ENCODE peak calls at places on chromosomes 16 and 17, in nine cellular contexts. N is Caco-2, A is IMR-90, Y is mucosa of descending colon, Q is hepatocyte, V is AG09309, F is ovary, Z is PC-3, C is colonic mucosa. H is an unnamed sample.

GRCh38 chr16:54937673-54938350 is 7.1 kb downstream of the IRX5 start:
- DNase-seq in N (no peak), A (no peak), Y (no peak), Q (no peak), V (no peak), F (no peak), Z (no peak), C (no peak), H (no peak)

GRCh38 chr16:70253291-70254094 is 1.8 kb upstream of the EXOSC6 start:
- DNase-seq in N (peak; percentile 72), A (peak; percentile 36), Y (no peak), Q (peak; percentile 56), V (no peak), F (no peak), Z (peak; percentile 53), C (peak; percentile 46), H (no peak)

GRCh38 chr16:23160082-23160481 is 10.8 kb upstream of the USP31 start:
- DNase-seq in N (no peak), A (no peak), Y (no peak), Q (no peak), V (no peak), F (no peak), Z (no peak), C (no peak), H (no peak)

GRCh38 chr16:30958164-30959083 is 870 bp downstream of the SETD1A start:
- DNase-seq in N (peak; percentile 80), A (peak; percentile 43), Y (no peak), Q (peak; percentile 80), V (no peak), F (no peak), Z (peak; percentile 29), C (peak; percentile 35), H (peak; percentile 63)

GRCh38 chr16:81376880-81377279 is 62.1 kb downstream of the GAN start:
- DNase-seq in N (no peak), A (no peak), Y (no peak), Q (no peak), V (no peak), F (no peak), Z (peak; percentile 63), C (no peak), H (no peak)

GRCh38 chr17:56960596-56961538 is at the start of gene COIL:
- DNase-seq in N (peak; percentile 94), A (peak; percentile 89), Y (peak; percentile 95), Q (peak; percentile 93), V (peak; percentile 61), F (peak; percentile 92), Z (peak; percentile 98), C (peak; percentile 96), H (peak; percentile 93)

GRCh38 chr16:15775209-15775608 is 81.6 kb downstream of the MYH11 start:
- DNase-seq in N (no peak), A (peak; percentile 58), Y (no peak), Q (no peak), V (no peak), F (no peak), Z (peak; percentile 33), C (no peak), H (no peak)

GRCh38 chr16:50428742-50429141 is 60.0 kb upstream of the BRD7 start:
- DNase-seq in N (no peak), A (no peak), Y (no peak), Q (no peak), V (no peak), F (no peak), Z (no peak), C (no peak), H (no peak)

GRCh38 chr16:24776486-24777220 is 47.2 kb downstream of the TNRC6A start:
- DNase-seq in N (no peak), A (peak; percentile 33), Y (no peak), Q (no peak), V (peak; percentile 5), F (no peak), Z (no peak), C (no peak), H (no peak)

GRCh38 chr17:65537845-65538678 is 23.4 kb downstream of the AXIN2 start:
- DNase-seq in N (no peak), A (no peak), Y (peak; percentile 40), Q (no peak), V (no peak), F (no peak), Z (no peak), C (no peak), H (no peak)

GRCh38 chr16:85798901-85799496 is 345 bp downstream of the EMC8 start:
- DNase-seq in N (peak; percentile 61), A (peak; percentile 28), Y (peak; percentile 64), Q (peak; percentile 50), V (no peak), F (peak; percentile 43), Z (no peak), C (peak; percentile 29), H (peak; percentile 34)
- TF ChIP-seq CTCF in N (no peak), A (peak; percentile 14), Y (no peak), Q (no peak), V (no peak), F (no peak), Z (no peak), C (no peak), H (no peak)

GRCh38 chr17:28744104-28744801 is 442 bp downstream of the TRAF4 start:
- DNase-seq in N (peak; percentile 90), A (peak; percentile 41), Y (peak; percentile 85), Q (peak; percentile 90), V (no peak), F (peak; percentile 77), Z (no peak), C (peak; percentile 76), H (peak; percentile 82)

GRCh38 chr17:28745777-28746473 is 2.1 kb downstream of the TRAF4 start:
- DNase-seq in N (no peak), A (no peak), Y (peak; percentile 72), Q (no peak), V (no peak), F (peak; percentile 30), Z (peak; percentile 88), C (no peak), H (no peak)

GRCh38 chr17:28744802-28745051 is 916 bp downstream of the TRAF4 start:
- DNase-seq in N (no peak), A (no peak), Y (no peak), Q (no peak), V (no peak), F (no peak), Z (no peak), C (no peak), H (no peak)

GRCh38 chr17:28746611-28747045 is 2.8 kb downstream of the TRAF4 start:
- DNase-seq in N (peak; percentile 88), A (no peak), Y (peak; percentile 84), Q (peak; percentile 71), V (no peak), F (peak; percentile 43), Z (peak; percentile 74), C (peak; percentile 92), H (no peak)

GRCh38 chr17:28745052-28745776 is 1.4 kb downstream of the TRAF4 start:
- DNase-seq in N (peak; percentile 86), A (peak; percentile 47), Y (peak; percentile 73), Q (peak; percentile 85), V (no peak), F (peak; percentile 58), Z (peak; percentile 41), C (peak; percentile 67), H (peak; percentile 54)
- TF ChIP-seq CTCF in N (peak; percentile 1), A (no peak), Y (no peak), Q (no peak), V (no peak), F (no peak), Z (no peak), C (no peak), H (no peak)

GRCh38 chr17:6472517-6472916 is 28.3 kb downstream of the PIMREG start:
- DNase-seq in N (no peak), A (no peak), Y (no peak), Q (no peak), V (no peak), F (no peak), Z (no peak), C (no peak), H (no peak)

GRCh38 chr17:6474906-6475305 is 30.7 kb downstream of the PIMREG start:
- DNase-seq in N (no peak), A (no peak), Y (no peak), Q (peak; percentile 63), V (no peak), F (no peak), Z (no peak), C (no peak), H (no peak)

GRCh38 chr17:6474376-6474775 is 30.1 kb downstream of the PIMREG start:
- DNase-seq in N (no peak), A (no peak), Y (no peak), Q (no peak), V (no peak), F (no peak), Z (no peak), C (no peak), H (no peak)

GRCh38 chr17:6471531-6472465 is 27.5 kb downstream of the PIMREG start:
- DNase-seq in N (no peak), A (peak; percentile 61), Y (no peak), Q (no peak), V (peak; percentile 25), F (peak; percentile 60), Z (peak; percentile 63), C (no peak), H (no peak)

DNA sequence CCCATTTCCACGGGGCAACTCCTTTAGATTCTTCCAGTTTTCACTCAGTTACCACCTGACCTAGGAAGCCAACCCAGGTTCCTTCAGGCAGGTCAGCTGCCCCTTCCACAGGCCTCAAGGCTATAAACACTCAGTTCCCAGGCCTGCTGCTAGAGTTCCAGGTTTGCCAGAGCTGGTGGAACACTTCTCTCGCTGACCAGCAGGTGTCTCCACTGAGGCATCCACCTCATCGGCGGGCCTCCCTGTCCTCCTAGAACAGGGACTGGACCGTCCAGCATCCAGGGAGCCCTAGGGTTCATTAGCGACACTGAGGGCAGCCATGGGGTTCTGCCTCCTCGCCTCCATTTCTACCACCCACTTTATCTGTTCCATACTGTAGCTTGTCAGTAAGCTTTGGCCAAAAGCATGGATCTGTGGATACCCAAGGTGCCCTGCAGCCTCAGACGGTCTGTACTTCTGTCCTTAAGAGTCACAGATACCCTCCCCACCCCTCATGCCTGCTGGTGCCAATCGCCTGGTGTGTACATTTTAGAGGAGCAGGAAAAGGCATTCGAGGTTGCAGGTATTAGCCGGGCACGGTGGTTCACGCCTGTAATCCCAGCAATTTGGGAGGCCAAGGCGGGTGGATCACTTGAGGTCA is 29.0 kb downstream of the PIMREG start:
- DNase-seq in N (peak; percentile 68), A (peak; percentile 65), Y (peak; percentile 86), Q (peak; percentile 88), V (no peak), F (peak; percentile 86), Z (peak; percentile 76), C (peak; percentile 82), H (peak; percentile 75)
- TF ChIP-seq CTCF in N (peak; percentile 78), A (peak; percentile 83), Y (peak; percentile 90), Q (peak; percentile 90), V (peak; percentile 98), F (peak; percentile 92), Z (peak; percentile 84), C (peak; percentile 94), H (peak; percentile 92)

DNA sequence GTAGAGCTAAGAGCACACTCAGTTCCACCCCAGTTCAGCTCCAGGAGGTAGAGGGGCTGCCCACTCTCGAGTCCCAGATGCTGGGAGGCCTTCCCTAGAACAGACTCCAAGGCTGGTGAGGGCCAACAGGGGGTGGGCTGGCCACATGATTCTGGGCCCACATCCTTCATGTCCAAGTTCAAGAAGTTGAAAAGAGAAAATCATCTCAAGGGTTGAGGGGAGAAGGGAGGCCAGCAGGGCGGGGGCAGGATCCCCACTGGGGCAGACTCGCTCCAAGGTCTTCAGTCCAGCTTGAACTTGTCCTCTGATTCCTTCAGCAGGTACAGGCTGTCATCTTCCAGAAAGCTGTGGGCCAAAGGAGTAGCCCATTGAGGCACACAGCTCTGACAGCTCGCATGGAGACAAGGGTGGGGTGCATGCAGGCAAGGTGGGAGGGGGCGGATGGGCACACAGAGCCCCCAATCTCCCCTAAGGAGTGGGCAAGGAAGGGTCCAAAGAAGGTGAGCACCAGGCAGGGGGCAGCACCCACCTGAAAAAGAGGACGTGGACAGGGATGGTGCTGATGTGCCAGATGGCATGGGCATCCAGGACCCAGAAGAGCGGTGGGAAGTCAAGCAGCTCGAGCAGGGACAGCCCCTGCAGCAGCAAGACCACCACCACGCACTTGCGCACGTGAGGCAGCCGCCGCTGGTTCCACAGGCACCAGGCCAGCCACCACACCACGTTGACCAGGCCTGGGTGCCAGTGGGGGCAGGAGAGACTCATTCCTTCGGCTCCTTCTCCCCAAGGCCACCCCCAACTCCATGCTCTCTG is 4.5 kb downstream of the PNMT start:
- DNase-seq in N (no peak), A (no peak), Y (peak; percentile 31), Q (no peak), V (no peak), F (no peak), Z (no peak), C (no peak), H (no peak)
- TF ChIP-seq CTCF in N (no peak), A (no peak), Y (no peak), Q (no peak), V (no peak), F (no peak), Z (no peak), C (peak; percentile 8), H (no peak)